ENCODE peak calls at places on chromosomes 12 and 14, in seven cellular contexts. O is A549; V is CD4-positive, CD25-positive, alpha-beta regulatory T cell; D is lower lobe of right lung; C is pancreas; E is effector memory CD4-positive, alpha-beta T cell; Z is dorsolateral prefrontal cortex. R is an unnamed sample.

GRCh38 chr12:51721281-51721940 is 127.1 kb downstream of the FIGNL2 start:
- DNase-seq in D (peak; percentile 50), O (no peak), V (peak; percentile 21), E (no peak), Z (peak; percentile 39), C (peak; percentile 63), R (no peak)

GRCh38 chr14:31326111-31326510 is 94.2 kb downstream of the HEATR5A start:
- DNase-seq in D (no peak), E (no peak), C (no peak), O (peak; percentile 43), V (peak; percentile 55), Z (no peak), R (peak; percentile 24)

GRCh38 chr12:88371416-88372183 is 208.7 kb downstream of the KITLG start:
- DNase-seq in E (no peak), D (no peak), O (peak; percentile 9), V (no peak), C (no peak), Z (no peak), R (no peak)

GRCh38 chr12:102120886-102121285 is 903 bp downstream of the PARPBP start:
- DNase-seq in C (no peak), V (peak; percentile 41), E (no peak), O (peak; percentile 38), D (no peak), Z (no peak), R (peak; percentile 19)

GRCh38 chr12:92436847-92437246 is 265.9 kb upstream of the PLEKHG7 start:
- DNase-seq in C (no peak), V (no peak), Z (no peak), E (no peak), D (no peak), O (no peak), R (no peak)

GRCh38 chr14:35332517-35333346 is 40.5 kb downstream of the PSMA6 start:
- DNase-seq in C (no peak), D (no peak), V (peak; percentile 83), E (peak; percentile 17), O (peak; percentile 58), Z (no peak), R (no peak)

GRCh38 chr12:129868566-129868965 is 35.3 kb downstream of the TMEM132D start:
- DNase-seq in V (no peak), Z (no peak), E (no peak), D (no peak), O (no peak), C (no peak), R (no peak)

GRCh38 chr12:74537707-74538385 is at the start of gene ATXN7L3B:
- DNase-seq in Z (peak; percentile 81), D (peak; percentile 93), E (peak; percentile 92), C (peak; percentile 96), V (peak; percentile 96), O (peak; percentile 97), R (peak; percentile 98)

GRCh38 chr14:100025111-100025510 is 40.1 kb upstream of the EVL start:
- DNase-seq in C (no peak), D (peak; percentile 55), E (no peak), Z (no peak), O (peak; percentile 73), V (peak; percentile 51), R (peak; percentile 23)

GRCh38 chr14:99271951-99272668 is at the start of gene BCL11B:
- DNase-seq in E (peak; percentile 86), Z (peak; percentile 49), C (no peak), V (peak; percentile 98), D (peak; percentile 72), O (peak; percentile 93), R (peak; percentile 99)

GRCh38 chr14:75084513-75084912 is 15.1 kb downstream of the ZC2HC1C start:
- DNase-seq in C (no peak), O (no peak), Z (no peak), D (no peak), E (no peak), V (no peak), R (peak; percentile 29)

DNA sequence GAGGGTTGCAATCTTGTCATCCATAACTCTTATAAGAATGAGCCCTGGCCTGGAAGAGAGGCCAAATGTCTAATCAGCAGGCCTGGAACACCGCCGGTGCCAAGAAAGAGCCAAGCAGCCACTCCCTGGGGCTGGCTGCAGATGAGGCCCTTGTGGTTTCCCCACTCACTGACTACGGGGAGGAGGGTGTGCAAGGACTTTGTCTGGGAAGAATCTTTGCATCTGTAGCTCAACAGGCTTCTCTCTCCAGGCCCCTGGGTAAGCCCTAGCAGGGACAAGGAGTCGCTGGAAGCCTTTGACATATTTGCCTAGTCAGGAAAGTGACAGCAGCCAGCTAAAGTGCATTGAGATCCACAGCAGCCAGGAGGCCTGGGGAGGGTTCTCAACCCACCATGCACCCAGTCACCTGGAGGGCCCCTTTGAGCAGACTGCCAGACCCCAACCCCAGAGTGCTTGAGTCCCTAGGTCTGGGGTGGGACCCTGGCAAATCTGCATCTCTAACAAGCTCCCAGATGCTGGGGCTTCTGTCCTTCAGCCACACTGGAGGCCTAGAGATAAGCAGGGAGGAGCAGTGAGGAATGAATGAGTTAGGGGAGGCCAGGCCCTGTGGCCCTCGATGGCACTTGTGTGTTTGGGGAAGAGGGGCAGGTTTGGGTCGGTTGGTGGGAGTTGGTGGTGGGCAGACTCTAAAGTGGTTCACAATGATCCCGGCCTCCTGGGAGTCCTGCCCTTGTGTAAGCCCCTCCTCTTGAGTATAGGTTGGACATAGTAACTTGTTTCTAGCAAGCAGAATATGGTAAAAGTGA is 13.9 kb upstream of the LRTM2 start:
- DNase-seq in V (no peak), C (peak; percentile 42), D (peak; percentile 34), Z (no peak), E (no peak), O (no peak), R (no peak)
- H3K4me3 ChIP-seq in V (no peak overlapping the region), C (no peak overlapping the region), D (no peak overlapping the region), Z (no peak overlapping the region), E (no peak overlapping the region), O (no peak overlapping the region), R (no peak overlapping the region)

GRCh38 chr12:110554184-110554583 is 28.9 kb downstream of the PPTC7 start:
- DNase-seq in V (no peak), C (no peak), E (no peak), Z (no peak), D (no peak), O (no peak), R (no peak)
- H3K27ac ChIP-seq in V (no peak overlapping the region), C (no peak overlapping the region), E (no peak overlapping the region), Z (no peak overlapping the region), D (no peak overlapping the region), O (no peak overlapping the region), R (no peak overlapping the region)

DNA sequence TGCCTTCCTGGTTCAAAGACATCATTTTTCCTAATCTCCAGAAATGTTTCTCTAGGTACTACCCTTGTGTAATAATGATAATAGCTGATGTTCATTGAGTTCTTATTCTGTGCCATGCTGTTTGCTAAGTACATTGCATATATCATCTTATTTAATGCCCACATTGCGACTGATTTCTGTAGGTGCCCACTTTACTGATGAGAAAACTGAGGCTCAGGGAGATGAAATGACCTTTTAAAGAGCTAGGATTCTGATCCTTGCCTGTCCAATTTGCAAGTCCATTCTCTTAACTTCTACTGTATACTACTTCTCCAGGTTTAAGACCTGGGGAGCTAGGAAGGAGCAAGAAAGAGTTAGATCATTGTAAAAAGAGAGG is 2.8 kb downstream of the DGKA start:
- DNase-seq in V (no peak), C (no peak), D (no peak), Z (no peak), E (no peak), O (no peak), R (no peak)
- H3K4me3 ChIP-seq in V (peak overlapping the region; percentile 97), C (no peak overlapping the region), D (no peak overlapping the region), Z (no peak overlapping the region), E (peak overlapping the region; percentile 82), O (no peak overlapping the region), R (no peak overlapping the region)

GRCh38 chr14:53412819-53413664 is 259.9 kb upstream of the DDHD1 start:
- DNase-seq in O (peak; percentile 19), V (peak; percentile 6), D (no peak), E (no peak), Z (no peak), C (no peak), R (peak; percentile 25)

GRCh38 chr14:53409289-53409688 is 256.2 kb upstream of the DDHD1 start:
- DNase-seq in Z (no peak), E (no peak), V (no peak), D (no peak), C (no peak), O (no peak), R (no peak)

GRCh38 chr14:53409974-53410373 is 256.9 kb upstream of the DDHD1 start:
- DNase-seq in E (no peak), D (no peak), O (no peak), C (no peak), V (no peak), Z (no peak), R (no peak)

GRCh38 chr14:53408175-53408879 is 255.2 kb upstream of the DDHD1 start:
- DNase-seq in E (no peak), D (no peak), V (no peak), C (no peak), Z (no peak), O (no peak), R (no peak)

DNA sequence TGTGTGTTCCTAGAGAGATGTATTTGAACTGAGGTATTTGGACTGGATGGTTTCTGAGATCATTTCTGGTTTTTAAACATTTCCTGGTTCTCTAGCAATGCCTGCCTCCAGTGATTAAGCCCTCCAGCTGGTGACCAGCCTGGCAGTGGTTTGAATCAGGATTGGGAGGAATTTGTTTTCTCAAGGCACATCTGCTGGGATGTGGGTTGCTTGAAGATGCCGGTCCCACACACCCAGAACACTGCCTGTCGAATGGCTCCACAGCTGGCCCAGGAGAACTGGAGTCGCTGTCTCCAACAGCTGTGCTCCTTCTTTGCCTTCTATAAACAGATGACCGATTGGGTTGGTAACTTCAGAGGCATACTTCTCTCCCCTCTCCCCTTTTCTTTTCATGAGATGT is 258.0 kb upstream of the DDHD1 start:
- DNase-seq in Z (no peak), E (no peak), O (no peak), V (no peak), D (no peak), C (no peak), R (no peak)
- H3K27ac ChIP-seq in Z (no peak overlapping the region), E (no peak overlapping the region), O (no peak overlapping the region), V (no peak overlapping the region), D (no peak overlapping the region), C (no peak overlapping the region), R (no peak overlapping the region)

R was measured in A673.